ENCODE peak calls at places on chromosomes 12 and 14, in eight cellular contexts. Z is astrocyte of the cerebellum, X is chondrocyte, N is lung, J is HFFc6, A is psoas muscle, O is BJ, P is endothelial cell. T is an unnamed sample.

GRCh38 chr12:3084742-3085141 is 7.6 kb downstream of the TSPAN9 start:
- DNase-seq in Z (no peak), X (no peak), N (no peak), J (no peak), A (no peak), O (no peak), P (no peak), T (no peak)

GRCh38 chr12:80068173-80068572 is 31.2 kb upstream of the OTOGL start:
- DNase-seq in Z (no peak), X (no peak), N (no peak), J (no peak), A (no peak), O (no peak), P (no peak), T (no peak)

GRCh38 chr14:79442776-79443175 is 768.5 kb downstream of the DIO2 start:
- DNase-seq in Z (no peak), X (no peak), N (no peak), J (no peak), A (no peak), O (no peak), P (no peak), T (no peak)

GRCh38 chr12:88501976-88502938 is 78.0 kb downstream of the KITLG start:
- DNase-seq in Z (no peak), X (no peak), N (no peak), J (no peak), A (no peak), O (no peak), P (no peak), T (no peak)

GRCh38 chr12:53268009-53268636 is at the start of gene ESPL1:
- DNase-seq in Z (peak), X (no peak), N (peak), J (peak), A (peak), O (peak), P (peak), T (peak)

GRCh38 chr12:24379038-24379437 is 429.6 kb upstream of the SOX5 start:
- DNase-seq in Z (no peak), X (no peak), N (no peak), J (no peak), A (no peak), O (no peak), P (no peak), T (no peak)

GRCh38 chr14:21098134-21098891 is at the start of gene ZNF219:
- DNase-seq in Z (no peak), X (no peak), N (peak), J (peak), A (peak), O (no peak), P (peak), T (peak)

GRCh38 chr14:31492759-31493498 is 5.1 kb upstream of the GPR33 start:
- DNase-seq in Z (no peak), X (no peak), N (no peak), J (no peak), A (no peak), O (no peak), P (no peak), T (no peak)

GRCh38 chr14:75277000-75277795 is 1.4 kb upstream of the FOS start:
- DNase-seq in Z (no peak), X (no peak), N (peak), J (peak), A (peak), O (peak), P (peak), T (peak)

GRCh38 chr14:102733326-102733725 is 43.9 kb upstream of the TRAF3 start:
- DNase-seq in Z (no peak), X (peak), N (no peak), J (no peak), A (no peak), O (no peak), P (no peak), T (no peak)

GRCh38 chr14:33062476-33062875 is 123.8 kb downstream of the NPAS3 start:
- DNase-seq in Z (no peak), X (no peak), N (no peak), J (no peak), A (no peak), O (no peak), P (no peak), T (no peak)

GRCh38 chr14:39432619-39433451 is 602 bp upstream of the FBXO33 start:
- DNase-seq in Z (peak), X (peak), N (peak), J (peak), A (peak), O (peak), P (peak), T (peak)
- TF ChIP-seq CTCF in Z (no peak), X (peak), N (no peak), J (peak), A (peak), O (peak), P (no peak), T (peak)

GRCh38 chr12:118064608-118065007 is 3.6 kb upstream of the WSB2 start:
- DNase-seq in Z (no peak), X (no peak), N (no peak), J (no peak), A (no peak), O (no peak), P (peak), T (peak)
- TF ChIP-seq CTCF in Z (peak), X (peak), N (no peak), J (peak), A (no peak), O (peak), P (peak), T (no peak)

GRCh38 chr12:49777341-49777740 is 36.0 kb downstream of the TMBIM6 start:
- DNase-seq in Z (no peak), X (no peak), N (no peak), J (no peak), A (no peak), O (no peak), P (no peak), T (no peak)
- TF ChIP-seq CTCF in Z (no peak), X (no peak), N (no peak), J (no peak), A (no peak), O (no peak), P (no peak), T (no peak)

GRCh38 chr12:22431693-22432251 is 97.3 kb upstream of the ST8SIA1 start:
- DNase-seq in Z (no peak), X (no peak), N (no peak), J (no peak), A (no peak), O (no peak), P (no peak), T (no peak)
- TF ChIP-seq CTCF in Z (no peak), X (no peak), N (no peak), J (no peak), A (no peak), O (no peak), P (no peak), T (no peak)

GRCh38 chr12:271165-271564 is 8.5 kb upstream of the SLC6A13 start:
- DNase-seq in Z (peak), X (no peak), N (no peak), J (no peak), A (no peak), O (no peak), P (no peak), T (no peak)
- TF ChIP-seq CTCF in Z (no peak), X (no peak), N (no peak), J (no peak), A (no peak), O (no peak), P (no peak), T (no peak)

GRCh38 chr12:98002887-98003493 is 512.4 kb upstream of the TMPO start:
- DNase-seq in Z (peak), X (no peak), N (peak), J (no peak), A (no peak), O (no peak), P (peak), T (peak)
- TF ChIP-seq CTCF in Z (peak), X (peak), N (no peak), J (peak), A (peak), O (no peak), P (peak), T (peak)